ENCODE peak calls at places on chromosomes 5 and 9, in nine cellular contexts. O, N, R, X, M, W, D, S and Z are unnamed samples.

GRCh38 chr5:29811914-29812679 is 1381.4 kb upstream of the CDH6 start:
- DNase-seq in O (peak; percentile 64), N (no peak), R (no peak), X (peak; percentile 31), M (no peak), W (no peak), D (no peak), S (no peak), Z (no peak)

GRCh38 chr5:36392818-36393217 is 91.1 kb upstream of the RANBP3L start:
- DNase-seq in O (no peak), N (no peak), R (no peak), X (no peak), M (no peak), W (no peak), D (no peak), S (peak; percentile 28), Z (no peak)

GRCh38 chr5:153496835-153497234 is 6.4 kb downstream of the GRIA1 start:
- DNase-seq in O (peak; percentile 7), N (no peak), R (no peak), X (no peak), M (no peak), W (no peak), D (no peak), S (peak; percentile 35), Z (no peak)

GRCh38 chr9:135611142-135611874 is 28.0 kb downstream of the GLT6D1 start:
- DNase-seq in O (no peak), N (no peak), R (peak; percentile 42), X (no peak), M (no peak), W (no peak), D (peak; percentile 22), S (no peak), Z (peak; percentile 67)

GRCh38 chr5:158928405-158928804 is 171.3 kb downstream of the EBF1 start:
- DNase-seq in O (no peak), N (no peak), R (no peak), X (no peak), M (no peak), W (no peak), D (no peak), S (no peak), Z (no peak)

GRCh38 chr5:62496152-62496551 is 82.5 kb upstream of the LRRC70 start:
- DNase-seq in O (no peak), N (no peak), R (no peak), X (no peak), M (no peak), W (no peak), D (no peak), S (no peak), Z (no peak)

GRCh38 chr5:151451626-151452520 is 4.5 kb downstream of the SLC36A1 start:
- DNase-seq in O (peak; percentile 11), N (no peak), R (no peak), X (peak; percentile 83), M (no peak), W (no peak), D (no peak), S (no peak), Z (no peak)

GRCh38 chr5:42591026-42591425 is 165.6 kb upstream of the CCDC152 start:
- DNase-seq in O (no peak), N (no peak), R (peak; percentile 69), X (no peak), M (peak; percentile 62), W (no peak), D (no peak), S (no peak), Z (no peak)

GRCh38 chr9:111902396-111903147 is 6.0 kb downstream of the UGCG start:
- DNase-seq in O (no peak), N (no peak), R (no peak), X (no peak), M (no peak), W (no peak), D (no peak), S (no peak), Z (no peak)

GRCh38 chr5:32505718-32506117 is 61.2 kb upstream of the ZFR start:
- DNase-seq in O (no peak), N (no peak), R (no peak), X (no peak), M (no peak), W (no peak), D (no peak), S (no peak), Z (no peak)

GRCh38 chr9:91359734-91360470 is 1.8 kb downstream of the AUH start:
- DNase-seq in O (no peak), N (no peak), R (no peak), X (no peak), M (no peak), W (no peak), D (no peak), S (no peak), Z (no peak)

DNA sequence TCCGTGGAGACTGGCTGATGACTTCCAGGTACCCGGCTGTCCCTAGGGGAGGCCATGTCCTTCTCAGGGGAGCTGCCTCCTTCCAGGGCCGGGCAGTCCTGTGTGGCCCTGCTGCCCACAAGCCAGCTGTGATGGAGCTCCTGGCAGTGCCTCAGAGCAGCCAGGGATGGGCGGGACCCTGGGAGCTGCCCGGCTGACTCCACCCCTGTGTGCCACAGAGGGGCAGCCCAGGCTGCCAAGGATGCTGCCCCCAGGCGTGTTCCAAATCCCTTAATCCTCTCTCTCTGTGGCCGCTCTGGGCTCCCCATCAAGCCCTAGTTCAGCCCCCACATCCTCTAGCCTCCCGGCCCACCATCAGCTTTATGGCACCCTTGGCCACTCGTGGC is 7.0 kb upstream of the SCGB3A1 start:
- DNase-seq in O (no peak), N (no peak), R (no peak), X (no peak), M (peak; percentile 15), W (no peak), D (peak; percentile 70), S (peak; percentile 37), Z (peak; percentile 40)
- TF ChIP-seq EP300 in O (no peak), N (no peak), R (no peak), X (no peak), M (no peak), W (no peak), D (no peak), S (no peak), Z (no peak)

GRCh38 chr5:65986796-65987195 is 60.4 kb downstream of the ERBIN start:
- DNase-seq in O (no peak), N (no peak), R (no peak), X (no peak), M (no peak), W (no peak), D (no peak), S (no peak), Z (no peak)
- H3K4me3 ChIP-seq in O (no peak overlapping the region), N (no peak overlapping the region), R (no peak overlapping the region), X (no peak overlapping the region), M (no peak overlapping the region), W (no peak overlapping the region), D (no peak overlapping the region), S (no peak overlapping the region), Z (no peak overlapping the region)

GRCh38 chr9:81585191-81585763 is 104.1 kb downstream of the TLE1 start:
- DNase-seq in O (no peak), N (no peak), R (no peak), X (no peak), M (no peak), W (no peak), D (no peak), S (no peak), Z (no peak)
- H3K4me1 ChIP-seq in O (peaks cover 42% of the 10 kb centered on the region), N (no peaks in the 10 kb centered on the region), R (peaks cover 22% of the 10 kb centered on the region), X (peaks cover 79% of the 10 kb centered on the region), M (peaks cover 4% of the 10 kb centered on the region), W (peaks cover 16% of the 10 kb centered on the region), D (peaks cover 10% of the 10 kb centered on the region), S (no peaks in the 10 kb centered on the region), Z (peaks cover 6% of the 10 kb centered on the region)

DNA sequence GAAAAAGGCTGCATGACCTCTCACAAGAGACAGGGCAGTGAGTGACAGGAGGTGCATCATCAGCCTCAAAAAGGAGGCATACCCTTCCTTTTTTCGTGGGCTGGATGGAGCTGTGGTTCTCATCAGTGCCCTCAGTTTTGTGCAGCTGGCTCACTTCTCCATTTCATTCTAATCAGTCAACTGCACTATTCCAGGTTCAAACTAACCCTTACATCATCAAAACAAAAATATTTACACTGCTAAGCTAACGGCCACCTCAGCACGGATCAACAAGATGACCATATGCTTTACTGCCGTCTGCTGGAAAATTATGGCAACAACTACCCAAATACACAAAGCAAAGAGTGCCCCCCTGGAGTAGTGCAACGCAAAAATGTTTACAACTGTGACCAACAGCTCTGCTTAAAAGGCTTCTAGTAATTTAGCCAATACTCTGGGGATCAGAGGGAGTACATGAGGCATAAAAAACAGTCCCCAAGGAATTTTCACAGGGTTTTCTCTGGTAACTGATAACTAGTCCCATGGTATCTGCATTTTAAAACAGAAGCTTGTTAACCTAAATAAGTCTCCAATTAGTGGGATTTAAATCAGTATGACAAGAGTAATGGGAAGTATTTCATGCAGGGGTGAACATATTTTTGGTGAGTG is 10.8 kb downstream of the KCNV2 start:
- DNase-seq in O (peak; percentile 69), N (no peak), R (no peak), X (peak; percentile 58), M (no peak), W (no peak), D (no peak), S (peak; percentile 40), Z (no peak)
- TF ChIP-seq EP300 in O (no peak), N (no peak), R (no peak), X (no peak), M (no peak), W (no peak), D (no peak), S (no peak), Z (no peak)

GRCh38 chr9:85156652-85157051 is 487.1 kb downstream of the NTRK2 start:
- DNase-seq in O (no peak), N (no peak), R (no peak), X (no peak), M (no peak), W (no peak), D (no peak), S (no peak), Z (no peak)

GRCh38 chr9:85155380-85155779 is 485.9 kb downstream of the NTRK2 start:
- DNase-seq in O (no peak), N (no peak), R (no peak), X (no peak), M (no peak), W (no peak), D (no peak), S (no peak), Z (no peak)

GRCh38 chr9:85162822-85163221 is 493.3 kb downstream of the NTRK2 start:
- DNase-seq in O (no peak), N (no peak), R (no peak), X (no peak), M (no peak), W (no peak), D (no peak), S (no peak), Z (no peak)

GRCh38 chr9:85157763-85158162 is 488.2 kb downstream of the NTRK2 start:
- DNase-seq in O (no peak), N (no peak), R (no peak), X (no peak), M (no peak), W (no peak), D (no peak), S (peak; percentile 39), Z (no peak)

DNA sequence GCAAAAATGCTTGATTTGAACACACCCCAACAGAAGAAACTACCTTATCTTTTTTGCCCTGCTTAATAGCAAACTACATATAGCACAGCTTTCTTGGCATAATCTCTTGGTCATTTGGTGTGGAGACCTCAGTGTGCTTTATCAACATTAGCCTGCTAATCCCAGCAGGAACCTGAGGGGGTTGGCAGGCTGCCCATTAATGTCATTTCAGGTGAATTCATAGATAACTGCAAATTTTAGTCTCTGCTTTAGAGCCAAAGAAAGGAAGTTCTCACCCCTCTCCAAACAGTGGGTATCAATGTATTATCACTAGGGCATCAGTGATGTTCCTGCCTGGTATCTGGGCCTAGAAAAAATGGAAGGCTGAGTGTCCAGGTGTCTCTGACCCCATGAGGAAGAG is 489.0 kb downstream of the NTRK2 start:
- DNase-seq in O (no peak), N (no peak), R (no peak), X (no peak), M (no peak), W (no peak), D (no peak), S (no peak), Z (no peak)
- H3K4me3 ChIP-seq in O (no peak overlapping the region), N (no peak overlapping the region), R (no peak overlapping the region), X (no peak overlapping the region), M (no peak overlapping the region), W (no peak overlapping the region), D (no peak overlapping the region), S (no peak overlapping the region), Z (no peak overlapping the region)